ENCODE peak calls at places on chromosomes 6 and 20, in six cellular contexts. One of them, this sample, is unnamed.

GRCh38 chr6:31144970-31145340 is 6.1 kb upstream of the PSORS1C2 start:
- DNase-seq in COR-L47: no peak
- DNase-seq in activated CD4-positive, alpha-beta T cell treated with anti-CD3 and anti-CD28 coated beads, Interleukin-2, amount 50 U/mL, for 48 hours: no peak
- DNase-seq in body of pancreas: no peak
- DNase-seq in upper lobe of left lung: no peak
- DNase-seq in psoas muscle: peak; percentile 35
- DNase-seq in this sample: no peak

GRCh38 chr6:55449219-55449618 is 122.0 kb downstream of the GFRAL start:
- DNase-seq in COR-L47: no peak
- DNase-seq in activated CD4-positive, alpha-beta T cell treated with anti-CD3 and anti-CD28 coated beads, Interleukin-2, amount 50 U/mL, for 48 hours: no peak
- DNase-seq in body of pancreas: peak; percentile 6
- DNase-seq in upper lobe of left lung: no peak
- DNase-seq in psoas muscle: no peak
- DNase-seq in this sample: no peak

GRCh38 chr20:32241807-32242206 is 34.1 kb downstream of the POFUT1 start:
- DNase-seq in COR-L47: no peak
- DNase-seq in activated CD4-positive, alpha-beta T cell treated with anti-CD3 and anti-CD28 coated beads, Interleukin-2, amount 50 U/mL, for 48 hours: no peak
- DNase-seq in body of pancreas: no peak
- DNase-seq in upper lobe of left lung: no peak
- DNase-seq in psoas muscle: no peak
- DNase-seq in this sample: no peak

GRCh38 chr6:139711714-139712585 is 337.5 kb upstream of the CITED2 start:
- DNase-seq in COR-L47: no peak
- DNase-seq in activated CD4-positive, alpha-beta T cell treated with anti-CD3 and anti-CD28 coated beads, Interleukin-2, amount 50 U/mL, for 48 hours: no peak
- DNase-seq in body of pancreas: no peak
- DNase-seq in upper lobe of left lung: no peak
- DNase-seq in psoas muscle: no peak
- DNase-seq in this sample: no peak

GRCh38 chr20:19976595-19977372 is 40.4 kb upstream of the NAA20 start:
- DNase-seq in COR-L47: no peak
- DNase-seq in activated CD4-positive, alpha-beta T cell treated with anti-CD3 and anti-CD28 coated beads, Interleukin-2, amount 50 U/mL, for 48 hours: no peak
- DNase-seq in body of pancreas: peak; percentile 78
- DNase-seq in upper lobe of left lung: peak; percentile 84
- DNase-seq in psoas muscle: peak; percentile 67
- DNase-seq in this sample: peak; percentile 59

GRCh38 chr20:36342316-36342715 is 36.2 kb downstream of the DLGAP4 start:
- DNase-seq in COR-L47: no peak
- DNase-seq in activated CD4-positive, alpha-beta T cell treated with anti-CD3 and anti-CD28 coated beads, Interleukin-2, amount 50 U/mL, for 48 hours: no peak
- DNase-seq in body of pancreas: no peak
- DNase-seq in upper lobe of left lung: no peak
- DNase-seq in psoas muscle: no peak
- DNase-seq in this sample: no peak

GRCh38 chr6:110137924-110138887 is 41.3 kb downstream of the WASF1 start:
- DNase-seq in COR-L47: no peak
- DNase-seq in activated CD4-positive, alpha-beta T cell treated with anti-CD3 and anti-CD28 coated beads, Interleukin-2, amount 50 U/mL, for 48 hours: no peak
- DNase-seq in body of pancreas: no peak
- DNase-seq in upper lobe of left lung: no peak
- DNase-seq in psoas muscle: no peak
- DNase-seq in this sample: no peak

GRCh38 chr20:32158943-32159660 is 48.4 kb downstream of the PLAGL2 start:
- DNase-seq in COR-L47: no peak
- DNase-seq in activated CD4-positive, alpha-beta T cell treated with anti-CD3 and anti-CD28 coated beads, Interleukin-2, amount 50 U/mL, for 48 hours: no peak
- DNase-seq in body of pancreas: no peak
- DNase-seq in upper lobe of left lung: no peak
- DNase-seq in psoas muscle: no peak
- DNase-seq in this sample: no peak

GRCh38 chr20:56932575-56933330 is 303.6 kb downstream of the TFAP2C start:
- DNase-seq in COR-L47: no peak
- DNase-seq in activated CD4-positive, alpha-beta T cell treated with anti-CD3 and anti-CD28 coated beads, Interleukin-2, amount 50 U/mL, for 48 hours: no peak
- DNase-seq in body of pancreas: no peak
- DNase-seq in upper lobe of left lung: no peak
- DNase-seq in psoas muscle: no peak
- DNase-seq in this sample: no peak

GRCh38 chr6:6678185-6678671 is 89.7 kb downstream of the LY86 start:
- DNase-seq in COR-L47: peak; percentile 20
- DNase-seq in activated CD4-positive, alpha-beta T cell treated with anti-CD3 and anti-CD28 coated beads, Interleukin-2, amount 50 U/mL, for 48 hours: no peak
- DNase-seq in body of pancreas: no peak
- DNase-seq in upper lobe of left lung: no peak
- DNase-seq in psoas muscle: no peak
- DNase-seq in this sample: no peak

GRCh38 chr6:73665686-73666319 is 12.0 kb upstream of the SLC17A5 start:
- DNase-seq in COR-L47: no peak
- DNase-seq in activated CD4-positive, alpha-beta T cell treated with anti-CD3 and anti-CD28 coated beads, Interleukin-2, amount 50 U/mL, for 48 hours: no peak
- DNase-seq in body of pancreas: no peak
- DNase-seq in upper lobe of left lung: no peak
- DNase-seq in psoas muscle: no peak
- DNase-seq in this sample: no peak

GRCh38 chr6:36098920-36099647 is 31.2 kb upstream of the MAPK13 start:
- DNase-seq in COR-L47: no peak
- DNase-seq in activated CD4-positive, alpha-beta T cell treated with anti-CD3 and anti-CD28 coated beads, Interleukin-2, amount 50 U/mL, for 48 hours: no peak
- DNase-seq in body of pancreas: no peak
- DNase-seq in upper lobe of left lung: no peak
- DNase-seq in psoas muscle: no peak
- DNase-seq in this sample: no peak

GRCh38 chr20:58017237-58017969 is 211.1 kb downstream of the ANKRD60 start:
- DNase-seq in COR-L47: no peak
- DNase-seq in activated CD4-positive, alpha-beta T cell treated with anti-CD3 and anti-CD28 coated beads, Interleukin-2, amount 50 U/mL, for 48 hours: no peak
- DNase-seq in body of pancreas: peak; percentile 83
- DNase-seq in upper lobe of left lung: no peak
- DNase-seq in psoas muscle: no peak
- DNase-seq in this sample: peak; percentile 87

GRCh38 chr6:90436403-90436802 is 139.8 kb upstream of the BACH2 start:
- DNase-seq in COR-L47: no peak
- DNase-seq in activated CD4-positive, alpha-beta T cell treated with anti-CD3 and anti-CD28 coated beads, Interleukin-2, amount 50 U/mL, for 48 hours: no peak
- DNase-seq in body of pancreas: no peak
- DNase-seq in upper lobe of left lung: no peak
- DNase-seq in psoas muscle: no peak
- DNase-seq in this sample: no peak

GRCh38 chr20:10504893-10505292 is 69.8 kb downstream of the SLX4IP start:
- DNase-seq in COR-L47: no peak
- DNase-seq in activated CD4-positive, alpha-beta T cell treated with anti-CD3 and anti-CD28 coated beads, Interleukin-2, amount 50 U/mL, for 48 hours: no peak
- DNase-seq in body of pancreas: no peak
- DNase-seq in upper lobe of left lung: peak; percentile 58
- DNase-seq in psoas muscle: no peak
- DNase-seq in this sample: no peak

GRCh38 chr6:155314773-155315515 is 660 bp upstream of the TFB1M start:
- DNase-seq in COR-L47: peak; percentile 50
- DNase-seq in activated CD4-positive, alpha-beta T cell treated with anti-CD3 and anti-CD28 coated beads, Interleukin-2, amount 50 U/mL, for 48 hours: peak; percentile 64
- DNase-seq in body of pancreas: peak; percentile 81
- DNase-seq in upper lobe of left lung: peak; percentile 80
- DNase-seq in psoas muscle: peak; percentile 79
- DNase-seq in this sample: peak; percentile 78

GRCh38 chr20:36408219-36408618 is 102.1 kb downstream of the DLGAP4 start:
- DNase-seq in COR-L47: peak; percentile 89
- DNase-seq in activated CD4-positive, alpha-beta T cell treated with anti-CD3 and anti-CD28 coated beads, Interleukin-2, amount 50 U/mL, for 48 hours: no peak
- DNase-seq in body of pancreas: peak; percentile 51
- DNase-seq in upper lobe of left lung: no peak
- DNase-seq in psoas muscle: no peak
- DNase-seq in this sample: no peak

GRCh38 chr20:20375862-20376261 is 8.0 kb downstream of the INSM1 start:
- DNase-seq in COR-L47: peak; percentile 66
- DNase-seq in activated CD4-positive, alpha-beta T cell treated with anti-CD3 and anti-CD28 coated beads, Interleukin-2, amount 50 U/mL, for 48 hours: no peak
- DNase-seq in body of pancreas: no peak
- DNase-seq in upper lobe of left lung: no peak
- DNase-seq in psoas muscle: no peak
- DNase-seq in this sample: no peak

GRCh38 chr6:26223213-26223612 is 136.0 kb downstream of the HFE start:
- DNase-seq in COR-L47: peak; percentile 58
- DNase-seq in activated CD4-positive, alpha-beta T cell treated with anti-CD3 and anti-CD28 coated beads, Interleukin-2, amount 50 U/mL, for 48 hours: no peak
- DNase-seq in body of pancreas: no peak
- DNase-seq in upper lobe of left lung: no peak
- DNase-seq in psoas muscle: no peak
- DNase-seq in this sample: no peak

GRCh38 chr6:149888659-149889058 is 9.3 kb downstream of the RAET1E start:
- DNase-seq in COR-L47: no peak
- DNase-seq in activated CD4-positive, alpha-beta T cell treated with anti-CD3 and anti-CD28 coated beads, Interleukin-2, amount 50 U/mL, for 48 hours: no peak
- DNase-seq in body of pancreas: no peak
- DNase-seq in upper lobe of left lung: no peak
- DNase-seq in psoas muscle: no peak
- DNase-seq in this sample: no peak

GRCh38 chr6:112780498-112781096 is 433.5 kb downstream of the RFPL4B start:
- DNase-seq in COR-L47: peak; percentile 12
- DNase-seq in activated CD4-positive, alpha-beta T cell treated with anti-CD3 and anti-CD28 coated beads, Interleukin-2, amount 50 U/mL, for 48 hours: peak; percentile 11
- DNase-seq in body of pancreas: peak; percentile 76
- DNase-seq in upper lobe of left lung: peak; percentile 69
- DNase-seq in psoas muscle: peak; percentile 48
- DNase-seq in this sample: peak; percentile 11